ENCODE peak calls at places on chromosomes 11 and 22, in six cellular contexts. P is NB4, I is ovary, X is IMR-90, E is testis, V is GM12892. F is an unnamed sample.

GRCh38 chr22:49748514-49748913 is 79.2 kb downstream of the BRD1 start:
- DNase-seq in V (no peak), I (peak; percentile 9), X (no peak), E (no peak), P (no peak), F (no peak)

GRCh38 chr11:40133526-40133925 is 1325.9 kb downstream of the LRRC4C start:
- DNase-seq in X (no peak), V (no peak), I (no peak), E (no peak), P (no peak), F (no peak)

GRCh38 chr11:35047179-35047578 is 91.8 kb upstream of the CD44 start:
- DNase-seq in P (peak; percentile 72), X (no peak), E (no peak), V (no peak), I (no peak), F (no peak)

GRCh38 chr11:93704237-93704636 is 37.1 kb downstream of the TAF1D start:
- DNase-seq in V (no peak), I (no peak), X (no peak), E (no peak), P (peak; percentile 26), F (no peak)

GRCh38 chr11:94885133-94885532 is 88.2 kb downstream of the CWC15 start:
- DNase-seq in I (no peak), X (no peak), P (no peak), E (no peak), V (no peak), F (no peak)

GRCh38 chr11:69842746-69843528 is 23.7 kb upstream of the FGF3 start:
- DNase-seq in P (no peak), X (no peak), E (no peak), V (no peak), I (peak; percentile 7), F (no peak)

GRCh38 chr11:14132312-14132711 is 169.8 kb downstream of the SPON1 start:
- DNase-seq in P (no peak), E (no peak), I (no peak), V (no peak), X (peak; percentile 5), F (no peak)

GRCh38 chr11:68970921-68971636 is 9.7 kb downstream of the MRGPRD start:
- DNase-seq in P (no peak), V (no peak), X (no peak), E (no peak), I (peak; percentile 5), F (peak; percentile 22)

GRCh38 chr22:23380230-23380573 is 199.9 kb downstream of the IGLL1 start:
- DNase-seq in E (no peak), V (no peak), X (no peak), I (no peak), P (no peak), F (no peak)

GRCh38 chr11:2846056-2846455 is 39.5 kb downstream of the CDKN1C start:
- DNase-seq in E (no peak), X (peak; percentile 48), P (peak; percentile 37), V (no peak), I (no peak), F (no peak)

GRCh38 chr22:23712256-23712655 is 21.4 kb downstream of the RGL4 start:
- DNase-seq in V (no peak), P (no peak), I (no peak), E (no peak), X (no peak), F (no peak)

GRCh38 chr11:33704240-33705002 is 3.8 kb upstream of the C11orf91 start:
- DNase-seq in E (no peak), X (no peak), P (no peak), V (no peak), I (no peak), F (no peak)

GRCh38 chr11:84316866-84317560 is 1030.8 kb upstream of the CCDC90B start:
- DNase-seq in E (peak; percentile 21), V (no peak), I (no peak), P (no peak), X (peak; percentile 30), F (no peak)

GRCh38 chr11:128198206-128198605 is 389.2 kb downstream of the ETS1 start:
- DNase-seq in X (no peak), I (no peak), V (no peak), E (no peak), P (no peak), F (no peak)

GRCh38 chr22:37489994-37490393 is 3.8 kb upstream of the MFNG start:
- DNase-seq in V (no peak), X (no peak), E (no peak), I (no peak), P (no peak), F (no peak)

GRCh38 chr22:23230348-23231068 is 50.2 kb downstream of the BCR start:
- DNase-seq in I (no peak), X (no peak), E (no peak), V (no peak), P (no peak), F (no peak)

GRCh38 chr22:39317756-39318506 is 1.5 kb downstream of the RPL3 start:
- DNase-seq in X (peak; percentile 61), I (no peak), E (no peak), V (no peak), P (no peak), F (no peak)

GRCh38 chr11:19691815-19692214 is 20.8 kb upstream of the NAV2 start:
- DNase-seq in X (no peak), E (no peak), I (no peak), P (no peak), V (no peak), F (no peak)

GRCh38 chr22:46869848-46870441 is 107.5 kb downstream of the TBC1D22A start:
- DNase-seq in V (no peak), I (no peak), P (no peak), X (no peak), E (no peak), F (no peak)

GRCh38 chr22:33659423-33659822 is 260.9 kb downstream of the LARGE1 start:
- DNase-seq in X (no peak), P (no peak), I (no peak), E (peak; percentile 43), V (no peak), F (peak; percentile 27)

GRCh38 chr11:108269583-108269982 is 46.7 kb downstream of the ATM start:
- DNase-seq in E (no peak), I (no peak), X (no peak), V (no peak), P (no peak), F (no peak)

GRCh38 chr11:42473116-42473515 is 838.7 kb upstream of the API5 start:
- DNase-seq in I (no peak), X (no peak), E (no peak), P (no peak), V (no peak), F (no peak)

GRCh38 chr11:86469491-86470388 is 95.1 kb downstream of the CCDC81 start:
- DNase-seq in E (peak; percentile 59), I (peak; percentile 57), P (no peak), X (no peak), V (no peak), F (no peak)

GRCh38 chr22:29245626-29246385 is 22.0 kb downstream of the RHBDD3 start:
- DNase-seq in V (peak; percentile 64), P (peak; percentile 78), I (peak; percentile 82), X (peak; percentile 54), E (peak; percentile 86), F (peak; percentile 51)

GRCh38 chr11:34449013-34449412 is 10.3 kb downstream of the CAT start:
- DNase-seq in E (no peak), I (no peak), V (no peak), X (no peak), P (peak; percentile 84), F (no peak)

GRCh38 chr22:46977656-46978343 is 215.3 kb downstream of the TBC1D22A start:
- DNase-seq in V (no peak), X (no peak), E (no peak), I (no peak), P (no peak), F (no peak)

GRCh38 chr11:6603287-6604080 is at the start of the genes ILK and RRP8:
- DNase-seq in V (peak; percentile 93), X (peak; percentile 86), I (peak; percentile 93), E (peak; percentile 94), P (peak; percentile 94), F (peak; percentile 91)
- TF ChIP-seq POLR2A in V (peak; percentile 85), X (peak; percentile 30), I (peak; percentile 85), E (peak; percentile 41), P (peak; percentile 76), F (no peak)

GRCh38 chr11:73306977-73307322 is 1.1 kb upstream of the ARHGEF17 start:
- DNase-seq in E (no peak), V (no peak), P (no peak), I (no peak), X (no peak), F (no peak)

GRCh38 chr11:73310076-73310475 is 2.0 kb downstream of the ARHGEF17 start:
- DNase-seq in P (no peak), E (no peak), X (no peak), V (no peak), I (peak; percentile 63), F (peak; percentile 30)

GRCh38 chr11:73308963-73309960 is 1.2 kb downstream of the ARHGEF17 start:
- DNase-seq in I (peak; percentile 92), E (peak; percentile 84), X (peak; percentile 96), V (no peak), P (peak; percentile 91), F (peak; percentile 94)

GRCh38 chr11:73307323-73308002 is 613 bp upstream of the ARHGEF17 start:
- DNase-seq in E (peak; percentile 99), I (peak; percentile 100), P (peak; percentile 99), V (peak; percentile 91), X (peak; percentile 98), F (peak; percentile 99)

GRCh38 chr11:73308003-73308962 is at the start of gene ARHGEF17:
- DNase-seq in E (peak; percentile 76), I (peak; percentile 85), V (no peak), X (peak; percentile 76), P (peak; percentile 96), F (peak; percentile 78)
- TF ChIP-seq POLR2A in E (no peak), I (no peak), V (no peak), X (no peak), P (no peak), F (no peak)

GRCh38 chr22:42371112-42371900 is 60.9 kb downstream of the NFAM1 start:
- DNase-seq in E (no peak), V (no peak), P (no peak), I (no peak), X (no peak), F (no peak)

GRCh38 chr22:42367980-42368378 is 64.2 kb downstream of the NFAM1 start:
- DNase-seq in X (no peak), P (no peak), V (no peak), E (no peak), I (peak; percentile 63), F (no peak)

GRCh38 chr22:42366815-42367581 is 65.2 kb downstream of the NFAM1 start:
- DNase-seq in V (no peak), E (peak; percentile 30), P (no peak), X (no peak), I (no peak), F (peak; percentile 67)

GRCh38 chr22:42368379-42369249 is 63.6 kb downstream of the NFAM1 start:
- DNase-seq in V (no peak), X (no peak), I (peak; percentile 51), P (no peak), E (peak; percentile 20), F (no peak)

GRCh38 chr22:42369250-42370041 is 62.8 kb downstream of the NFAM1 start:
- DNase-seq in E (peak; percentile 94), X (peak; percentile 85), I (peak; percentile 89), P (peak; percentile 89), V (peak; percentile 95), F (peak; percentile 87)
- TF ChIP-seq POLR2A in E (no peak), X (no peak), I (no peak), P (peak; percentile 20), V (no peak), F (no peak)

GRCh38 chr11:114159802-114160588 is 100.5 kb downstream of the ZBTB16 start:
- DNase-seq in E (peak; percentile 98), P (peak; percentile 76), X (peak; percentile 90), V (no peak), I (peak; percentile 100), F (peak; percentile 100)
- TF ChIP-seq POLR2A in E (peak; percentile 15), P (no peak), X (no peak), V (no peak), I (peak; percentile 29), F (peak; percentile 39)

F was measured in breast epithelium.